ENCODE peak calls at places on chromosomes 3 and 15, in seven cellular contexts. I is astrocyte, O is GM23338, T is NT2/D1, V is heart left ventricle, K is colonic mucosa, R is aorta. U is an unnamed sample.

GRCh38 chr3:55571913-55572312 is 84.8 kb upstream of the WNT5A start:
- DNase-seq in I (peak; percentile 18), O (peak; percentile 96), T (peak; percentile 88), V (peak; percentile 89), K (peak; percentile 34), R (peak; percentile 58), U (peak; percentile 67)

GRCh38 chr3:159127021-159127392 is 325.2 kb downstream of the MFSD1 start:
- DNase-seq in I (no peak), O (no peak), T (no peak), V (no peak), K (no peak), R (no peak), U (no peak)

GRCh38 chr15:73712107-73712506 is 27.9 kb downstream of the CD276 start:
- DNase-seq in I (no peak), O (peak; percentile 46), T (no peak), V (no peak), K (no peak), R (no peak), U (peak; percentile 71)

GRCh38 chr15:75049392-75049791 is 26.0 kb downstream of the PPCDC start:
- DNase-seq in I (no peak), O (no peak), T (no peak), V (peak; percentile 88), K (no peak), R (peak; percentile 87), U (no peak)

GRCh38 chr3:18964640-18965039 is 183.7 kb upstream of the KCNH8 start:
- DNase-seq in I (no peak), O (no peak), T (no peak), V (no peak), K (no peak), R (no peak), U (no peak)

GRCh38 chr3:73624363-73625123 is at the start of gene PDZRN3:
- DNase-seq in I (peak; percentile 69), O (peak; percentile 74), T (peak; percentile 50), V (peak; percentile 68), K (peak; percentile 84), R (peak; percentile 79), U (peak; percentile 87)

GRCh38 chr3:129845956-129846355 is 47.6 kb downstream of the TMCC1 start:
- DNase-seq in I (no peak), O (no peak), T (no peak), V (no peak), K (no peak), R (no peak), U (no peak)

GRCh38 chr3:81726132-81726531 is 35.3 kb downstream of the GBE1 start:
- DNase-seq in I (peak; percentile 29), O (no peak), T (no peak), V (no peak), K (no peak), R (no peak), U (no peak)

GRCh38 chr15:84387086-84387485 is 151.5 kb downstream of the GOLGA6L4 start:
- DNase-seq in I (no peak), O (no peak), T (no peak), V (no peak), K (no peak), R (no peak), U (no peak)

GRCh38 chr3:64935995-64936394 is 248.2 kb upstream of the ADAMTS9 start:
- DNase-seq in I (peak; percentile 8), O (no peak), T (no peak), V (no peak), K (no peak), R (no peak), U (no peak)

GRCh38 chr3:134656211-134656800 is 5.5 kb upstream of the KY start:
- DNase-seq in I (no peak), O (no peak), T (no peak), V (no peak), K (no peak), R (no peak), U (peak; percentile 2)

GRCh38 chr3:9347887-9348286 is 15.0 kb upstream of the THUMPD3 start:
- DNase-seq in I (peak; percentile 96), O (no peak), T (no peak), V (no peak), K (no peak), R (no peak), U (no peak)

GRCh38 chr3:99859855-99860254 is 42.2 kb downstream of the CMSS1 start:
- DNase-seq in I (peak; percentile 97), O (no peak), T (no peak), V (no peak), K (no peak), R (no peak), U (no peak)

GRCh38 chr3:150372320-150373118 is 35.6 kb upstream of the TSC22D2 start:
- DNase-seq in I (no peak), O (no peak), T (no peak), V (no peak), K (no peak), R (no peak), U (no peak)

GRCh38 chr15:21260966-21261395 is 179.3 kb downstream of the POTEB3 start:
- DNase-seq in I (no peak), O (no peak), T (no peak), V (peak; percentile 17), K (no peak), R (peak; percentile 46), U (no peak)

GRCh38 chr15:101273534-101273933 is 3.8 kb downstream of the SELENOS start:
- DNase-seq in I (no peak), O (no peak), T (no peak), V (no peak), K (no peak), R (no peak), U (no peak)

GRCh38 chr15:81285461-81285860 is 38.5 kb downstream of the STARD5 start:
- DNase-seq in I (no peak), O (no peak), T (no peak), V (no peak), K (no peak), R (no peak), U (no peak)

GRCh38 chr3:128452120-128452519 is 14.6 kb downstream of the DNAJB8 start:
- DNase-seq in I (no peak), O (no peak), T (no peak), V (no peak), K (no peak), R (no peak), U (no peak)

GRCh38 chr3:128454310-128454618 is 12.4 kb downstream of the DNAJB8 start:
- DNase-seq in I (no peak), O (no peak), T (no peak), V (no peak), K (no peak), R (no peak), U (no peak)

GRCh38 chr3:128455116-128455515 is 11.6 kb downstream of the DNAJB8 start:
- DNase-seq in I (no peak), O (no peak), T (no peak), V (no peak), K (no peak), R (no peak), U (no peak)

GRCh38 chr3:128453521-128454309 is 13.0 kb downstream of the DNAJB8 start:
- DNase-seq in I (no peak), O (no peak), T (no peak), V (no peak), K (no peak), R (no peak), U (no peak)

DNA sequence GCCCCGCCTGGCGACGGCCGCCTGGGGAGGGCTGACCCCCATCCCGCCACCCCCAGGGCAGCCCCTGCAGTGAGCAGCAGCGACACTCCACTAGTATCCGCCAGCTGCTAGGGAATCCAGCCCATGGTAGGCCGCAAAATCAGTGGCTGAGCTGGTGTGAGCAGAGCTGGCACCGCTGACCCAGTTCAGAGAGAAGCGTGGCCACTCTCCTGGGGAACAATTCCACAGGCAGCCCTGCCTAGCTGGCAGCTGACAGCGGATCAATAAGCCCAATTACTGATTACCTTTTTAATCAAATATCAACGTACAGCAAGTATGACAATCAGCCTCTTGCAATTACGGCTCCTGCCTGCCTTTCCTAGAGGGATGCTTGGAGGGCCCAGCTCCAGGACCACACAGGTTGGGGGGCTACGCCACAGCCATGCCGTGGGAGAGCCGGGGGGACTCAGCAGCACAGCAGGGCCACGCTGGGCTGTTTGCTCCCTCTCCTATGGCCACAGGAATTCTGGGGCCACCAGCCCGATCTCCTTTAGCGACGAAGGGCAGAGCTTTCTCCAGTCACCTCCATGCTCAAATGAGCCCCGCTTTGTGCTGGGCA is 13.9 kb downstream of the DNAJB8 start:
- DNase-seq in I (no peak), O (no peak), T (no peak), V (no peak), K (no peak), R (no peak), U (no peak)
- H3K27me3 ChIP-seq in I (peaks cover 29% of the 10 kb centered on the region), O (no peaks in the 10 kb centered on the region), T (peaks cover 19% of the 10 kb centered on the region), V (peaks cover 5% of the 10 kb centered on the region), K (no peaks in the 10 kb centered on the region), R (no peaks in the 10 kb centered on the region), U (no peaks in the 10 kb centered on the region)

GRCh38 chr15:43212951-43213350 is 7.9 kb downstream of the EPB42 start:
- DNase-seq in I (no peak), O (no peak), T (no peak), V (no peak), K (no peak), R (no peak), U (no peak)
- H3K4me3 ChIP-seq in I (no peak overlapping the region), O (no peak overlapping the region), T (no peak overlapping the region), V (no peak overlapping the region), K (no peak overlapping the region), R (no peak overlapping the region), U (no peak overlapping the region)

GRCh38 chr15:92992712-92993111 is 92.6 kb downstream of the CHD2 start:
- DNase-seq in I (no peak), O (no peak), T (no peak), V (peak; percentile 38), K (no peak), R (no peak), U (no peak)

GRCh38 chr15:93001156-93001555 is 87.9 kb downstream of the RGMA start:
- DNase-seq in I (peak; percentile 57), O (no peak), T (no peak), V (no peak), K (no peak), R (no peak), U (no peak)

GRCh38 chr15:93001881-93002280 is 87.1 kb downstream of the RGMA start:
- DNase-seq in I (no peak), O (peak; percentile 15), T (no peak), V (no peak), K (no peak), R (no peak), U (no peak)

DNA sequence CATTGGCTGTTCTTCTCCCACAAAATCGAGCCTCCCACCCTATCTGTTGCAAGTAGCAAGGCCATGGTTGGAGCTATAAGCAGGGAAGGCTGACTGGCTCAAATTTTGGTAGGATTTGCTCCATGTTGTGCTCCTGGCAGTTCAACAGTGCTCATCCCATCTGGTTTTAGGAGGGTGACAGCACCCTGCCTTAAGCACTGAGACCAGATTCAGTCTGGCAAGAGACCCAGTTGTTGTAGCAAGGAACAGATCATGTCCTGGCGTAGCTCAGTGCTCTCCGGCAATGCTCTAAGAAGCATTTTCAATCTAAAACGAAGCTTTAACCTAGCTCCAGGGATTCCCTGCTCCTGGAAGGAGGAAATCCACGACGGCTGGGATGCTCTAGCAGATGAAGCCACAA is 91.2 kb downstream of the RGMA start:
- DNase-seq in I (no peak), O (no peak), T (no peak), V (no peak), K (no peak), R (no peak), U (no peak)
- H3K36me3 ChIP-seq in I (peaks cover 84% of the 10 kb centered on the region), O (peaks cover 81% of the 10 kb centered on the region), T (peaks cover 92% of the 10 kb centered on the region), V (peaks cover 100% of the 10 kb centered on the region), K (peaks cover 36% of the 10 kb centered on the region), R (peaks cover 10% of the 10 kb centered on the region), U (peaks cover 47% of the 10 kb centered on the region)

DNA sequence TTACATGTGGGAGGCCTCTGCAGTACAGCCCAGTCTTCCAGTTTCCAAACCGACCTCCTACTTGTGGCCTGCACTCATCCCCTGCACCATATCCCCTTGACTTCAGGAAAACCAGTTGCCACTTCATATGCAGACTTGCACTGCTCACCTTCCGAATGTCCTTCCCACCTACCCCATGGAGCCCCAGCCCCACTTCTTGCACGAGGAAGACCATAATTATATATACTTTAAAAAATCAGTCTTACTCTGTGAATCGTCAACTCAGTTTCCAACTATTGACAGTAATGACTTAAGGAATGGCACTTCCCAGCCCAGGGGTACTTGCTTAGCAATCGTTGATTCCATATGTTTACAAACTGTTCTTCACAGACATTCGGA is 136.1 kb downstream of the OPA1 start:
- DNase-seq in I (no peak), O (no peak), T (no peak), V (no peak), K (no peak), R (no peak), U (no peak)
- H3K27me3 ChIP-seq in I (no peaks in the 10 kb centered on the region), O (no peaks in the 10 kb centered on the region), T (no peaks in the 10 kb centered on the region), V (no peaks in the 10 kb centered on the region), K (no peaks in the 10 kb centered on the region), R (no peaks in the 10 kb centered on the region), U (no peaks in the 10 kb centered on the region)

U was measured in H7.